ENCODE peak calls at places on chromosomes 11 and 22, in seven cellular contexts. F, T, Y, B, P, X and A are unnamed samples.

GRCh38 chr11:65118097-65118837 is 766 bp upstream of the ZNHIT2 start:
- DNase-seq in Y (no peak), X (no peak), T (no peak), B (no peak), F (no peak), P (no peak), A (no peak)

GRCh38 chr11:10197091-10197490 is 96.9 kb downstream of the SBF2 start:
- DNase-seq in F (no peak), B (no peak), P (peak), Y (peak), X (peak), T (peak), A (no peak)

GRCh38 chr22:44658371-44658953 is 43.5 kb upstream of the PRR5 start:
- DNase-seq in F (no peak), X (peak), Y (peak), T (peak), B (no peak), P (peak), A (peak)

GRCh38 chr11:128901655-128902514 is 10.7 kb downstream of the KCNJ5 start:
- DNase-seq in X (no peak), T (no peak), Y (no peak), P (no peak), F (no peak), B (no peak), A (peak)

GRCh38 chr11:9025101-9025850 is 21.5 kb upstream of the NRIP3 start:
- DNase-seq in P (no peak), Y (no peak), X (no peak), B (no peak), T (no peak), F (no peak), A (no peak)

GRCh38 chr11:44611687-44612437 is 46.4 kb downstream of the CD82 start:
- DNase-seq in T (no peak), Y (no peak), P (no peak), B (peak), F (no peak), X (no peak), A (no peak)

GRCh38 chr11:1667906-1668305 is 29.1 kb upstream of the KRTAP5-6 start:
- DNase-seq in P (no peak), X (no peak), Y (no peak), B (peak), F (no peak), T (no peak), A (no peak)

GRCh38 chr22:22460635-22461034 is 47.9 kb downstream of the ZNF280B start:
- DNase-seq in T (no peak), B (no peak), Y (no peak), F (no peak), X (peak), P (peak), A (peak)

GRCh38 chr22:24333301-24333700 is 62.7 kb downstream of the SPECC1L start:
- DNase-seq in B (no peak), P (peak), X (peak), T (peak), Y (no peak), F (no peak), A (peak)

GRCh38 chr11:103322861-103323260 is 213.6 kb downstream of the DYNC2H1 start:
- DNase-seq in F (no peak), T (no peak), P (no peak), X (peak), Y (peak), B (no peak), A (peak)

GRCh38 chr11:10793470-10794255 is 15.1 kb downstream of the EIF4G2 start:
- DNase-seq in P (no peak), X (no peak), Y (no peak), T (no peak), B (no peak), F (no peak), A (no peak)

GRCh38 chr11:111851636-111852035 is 19.7 kb downstream of the ALG9 start:
- DNase-seq in Y (peak), X (peak), B (no peak), T (peak), F (no peak), P (peak), A (peak)

GRCh38 chr22:46352276-46352675 is 16.8 kb downstream of the TRMU start:
- DNase-seq in X (no peak), T (no peak), P (no peak), B (no peak), F (no peak), Y (no peak), A (no peak)

GRCh38 chr22:50599816-50600454 is 658 bp upstream of the MAPK8IP2 start:
- DNase-seq in B (peak), T (no peak), Y (peak), X (no peak), F (no peak), P (peak), A (peak)

GRCh38 chr11:9139628-9140357 is 48.4 kb upstream of the SCUBE2 start:
- DNase-seq in X (no peak), T (no peak), B (no peak), P (no peak), Y (no peak), F (no peak), A (no peak)

GRCh38 chr11:58006940-58007339 is 16.7 kb upstream of the OR9Q1 start:
- DNase-seq in F (no peak), Y (peak), P (peak), X (peak), T (peak), B (no peak), A (peak)

GRCh38 chr11:105718641-105719040 is 108.8 kb downstream of the GRIA4 start:
- DNase-seq in B (no peak), X (no peak), Y (no peak), T (no peak), F (no peak), P (no peak), A (peak)

GRCh38 chr11:114317738-114318137 is 21.5 kb downstream of the NNMT start:
- DNase-seq in X (peak), T (peak), P (peak), Y (peak), F (no peak), B (peak), A (peak)

GRCh38 chr11:16097543-16097942 is 258.8 kb downstream of the SOX6 start:
- DNase-seq in B (no peak), P (no peak), Y (no peak), F (no peak), X (no peak), T (no peak), A (no peak)

GRCh38 chr11:74370122-74370521 is 28.1 kb downstream of the PGM2L1 start:
- DNase-seq in P (peak), F (no peak), T (no peak), B (no peak), Y (peak), X (no peak), A (no peak)

GRCh38 chr11:115527534-115528125 is 23.4 kb upstream of the CADM1 start:
- DNase-seq in Y (no peak), P (no peak), B (no peak), T (no peak), X (no peak), F (no peak), A (no peak)

GRCh38 chr22:48340191-48340590 is 1487.5 kb downstream of the BRD1 start:
- DNase-seq in Y (no peak), F (no peak), T (no peak), P (no peak), B (no peak), X (no peak), A (no peak)

GRCh38 chr22:27240298-27240885 is 561.2 kb downstream of the MN1 start:
- DNase-seq in F (no peak), B (no peak), T (peak), Y (no peak), X (no peak), P (no peak), A (no peak)

GRCh38 chr11:45834298-45834756 is 12.9 kb upstream of the CRY2 start:
- DNase-seq in P (no peak), X (no peak), Y (no peak), F (no peak), T (no peak), B (no peak), A (no peak)

GRCh38 chr22:35539487-35539886 is 1.1 kb upstream of the RASD2 start:
- DNase-seq in F (no peak), X (no peak), P (no peak), B (no peak), Y (no peak), T (no peak), A (no peak)

GRCh38 chr22:45772726-45773125 is 101.1 kb downstream of the ATXN10 start:
- DNase-seq in P (no peak), Y (no peak), T (no peak), B (no peak), X (no peak), F (no peak), A (no peak)

GRCh38 chr11:122978303-122978620 is 3.4 kb downstream of the BSX start:
- DNase-seq in B (no peak), F (no peak), T (no peak), Y (no peak), P (no peak), X (no peak), A (no peak)

GRCh38 chr11:122977455-122978302 is 4.0 kb downstream of the BSX start:
- DNase-seq in F (no peak), P (no peak), X (no peak), T (no peak), Y (no peak), B (no peak), A (no peak)

GRCh38 chr11:122976734-122977454 is 4.7 kb downstream of the BSX start:
- DNase-seq in X (no peak), T (no peak), B (no peak), P (no peak), F (no peak), Y (no peak), A (no peak)

GRCh38 chr11:122979103-122979814 is 2.4 kb downstream of the BSX start:
- DNase-seq in Y (no peak), T (no peak), F (no peak), P (no peak), X (no peak), B (no peak), A (no peak)

DNA sequence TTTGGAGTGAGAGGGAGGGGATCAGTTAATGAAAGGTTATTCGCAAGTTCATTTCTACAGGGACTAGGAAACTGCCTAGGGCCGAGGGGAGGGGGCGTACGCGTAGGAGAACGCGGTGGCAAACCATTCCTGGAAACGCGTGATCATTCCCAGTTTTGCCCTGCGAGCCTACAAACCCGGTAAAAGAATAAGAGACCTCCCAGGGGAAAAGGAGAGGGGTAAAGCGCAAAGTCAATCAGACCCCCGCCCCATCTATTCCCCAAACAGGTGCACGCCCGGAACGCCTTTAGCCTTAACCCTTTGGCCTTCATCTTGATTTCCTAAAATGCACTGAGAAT is 5.3 kb downstream of the BSX start:
- DNase-seq in P (no peak), Y (no peak), F (no peak), X (no peak), B (no peak), T (no peak), A (no peak)
- H3K4me3 ChIP-seq in P (no peak), Y (no peak), F (no peak), X (no peak), B (no peak), T (no peak), A (no peak)

GRCh38 chr11:100821198-100821597 is 134.1 kb downstream of the ARHGAP42 start:
- DNase-seq in X (no peak), T (no peak), Y (no peak), B (no peak), P (peak), F (no peak), A (no peak)
- TF ChIP-seq CTCF in X (no peak), T (no peak), Y (no peak), B (no peak), P (no peak), F (no peak), A (no peak)

GRCh38 chr11:62664405-62665074 is 470 bp downstream of the C11orf98 start:
- DNase-seq in X (peak), B (no peak), Y (peak), F (no peak), T (peak), P (peak), A (peak)
- H3K4me3 ChIP-seq in X (peak), B (peak), Y (peak), F (peak), T (peak), P (peak), A (peak)

GRCh38 chr22:19910180-19910744 is 31.3 kb upstream of the COMT start:
- DNase-seq in Y (no peak), T (no peak), X (no peak), P (no peak), F (no peak), B (no peak), A (no peak)
- TF ChIP-seq CTCF in Y (no peak), T (no peak), X (no peak), P (no peak), F (no peak), B (no peak), A (no peak)

GRCh38 chr11:94766656-94767291 is 1.4 kb upstream of the AMOTL1 start:
- DNase-seq in P (no peak), T (no peak), F (no peak), B (no peak), Y (peak), X (no peak), A (no peak)

GRCh38 chr11:94767292-94767690 is 865 bp upstream of the AMOTL1 start:
- DNase-seq in Y (no peak), P (no peak), F (no peak), B (no peak), T (no peak), X (no peak), A (no peak)

GRCh38 chr11:94769897-94770296 is 1.7 kb downstream of the AMOTL1 start:
- DNase-seq in Y (peak), P (no peak), B (no peak), F (no peak), T (no peak), X (no peak), A (no peak)

GRCh38 chr11:94768602-94769511 is 701 bp downstream of the AMOTL1 start:
- DNase-seq in X (no peak), B (peak), Y (peak), T (peak), P (no peak), F (no peak), A (peak)

GRCh38 chr11:94767701-94768601 is at the start of gene AMOTL1:
- DNase-seq in P (peak), F (no peak), T (peak), X (peak), Y (peak), B (peak), A (peak)
- H3K4me3 ChIP-seq in P (peak), F (peak), T (peak), X (peak), Y (peak), B (peak), A (peak)

DNA sequence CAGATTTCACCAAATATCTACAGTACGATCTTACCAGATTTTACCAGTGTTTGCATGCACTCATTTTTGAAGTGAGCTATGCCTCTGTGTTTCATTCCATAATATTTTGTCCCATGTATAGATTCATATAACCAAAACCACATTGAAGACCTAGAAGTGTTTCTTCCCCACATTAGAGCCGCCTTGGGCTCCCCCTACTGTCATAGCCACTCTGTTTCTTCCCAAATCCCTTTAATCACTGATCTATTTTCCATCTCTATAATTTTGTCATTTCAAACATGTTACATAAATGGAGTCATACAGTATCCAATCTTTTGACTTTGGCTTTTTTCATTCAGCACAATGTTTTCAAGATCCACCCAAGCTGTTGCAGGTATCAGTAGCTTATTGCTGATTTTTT is 12.7 kb downstream of the MRGPRX3 start:
- DNase-seq in T (no peak), B (no peak), F (peak), Y (peak), X (peak), P (peak), A (peak)
- TF ChIP-seq CTCF in T (no peak), B (no peak), F (peak), Y (peak), X (peak), P (peak), A (peak)

DNA sequence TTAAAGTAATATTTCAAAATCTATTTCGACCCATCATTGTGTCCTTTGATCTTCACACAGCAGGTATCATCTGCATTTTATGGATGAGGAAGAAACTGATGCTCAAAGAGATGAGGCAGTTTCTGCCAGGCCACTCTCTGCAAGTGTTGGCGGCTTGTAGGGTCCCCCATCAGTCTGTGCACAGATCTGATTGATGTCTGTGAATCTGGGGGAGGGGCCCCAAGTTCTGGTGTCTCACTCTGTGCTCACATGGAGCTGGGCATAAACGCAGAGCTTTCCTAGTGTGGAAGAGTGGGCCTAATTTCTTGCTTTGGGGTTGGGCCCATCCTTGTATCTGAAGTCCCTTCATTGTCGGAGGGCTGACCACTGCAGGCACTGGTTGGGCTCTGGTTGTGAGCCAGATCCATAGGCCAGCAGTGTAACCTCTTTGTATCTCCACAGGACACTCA is 1.6 kb upstream of the TRMT2A start:
- DNase-seq in B (no peak), X (no peak), P (no peak), Y (no peak), T (no peak), F (no peak), A (no peak)
- H3K4me3 ChIP-seq in B (peak), X (peak), P (peak), Y (peak), T (peak), F (peak), A (peak)

DNA sequence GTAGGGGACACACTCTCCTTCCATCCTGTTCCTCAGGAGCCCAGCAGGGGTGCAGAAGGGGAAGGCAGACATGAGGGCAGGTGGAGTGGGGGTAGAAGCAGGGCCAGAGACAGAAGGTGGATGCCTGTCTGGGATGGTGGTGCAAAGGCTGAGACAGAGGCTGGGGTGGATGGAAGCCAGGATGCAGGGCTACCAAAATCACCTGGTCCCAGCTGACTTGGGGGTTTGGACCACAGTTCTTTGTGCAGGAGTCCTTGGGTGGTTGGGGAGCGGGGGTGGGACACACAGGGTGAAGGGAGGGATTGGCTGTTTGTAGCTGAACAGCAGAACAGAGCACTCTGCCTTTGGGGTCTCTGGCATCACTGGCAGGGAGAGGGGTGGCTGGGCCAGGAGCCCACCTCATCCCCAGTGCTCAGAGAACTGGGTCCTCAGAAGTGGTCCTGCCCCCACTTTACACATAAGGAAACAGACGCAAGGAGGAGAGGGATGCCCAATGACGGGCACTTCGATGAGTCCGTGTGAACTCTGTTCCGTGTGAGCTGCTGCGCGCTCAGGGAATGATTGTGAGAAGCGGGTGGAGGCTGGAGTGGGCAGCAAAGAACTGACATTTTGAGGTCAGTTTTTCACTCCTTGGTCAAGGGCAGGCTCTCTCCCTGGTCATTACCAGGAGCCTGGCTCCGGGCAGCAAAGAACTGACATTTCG is 1.8 kb downstream of the TAGLN start:
- DNase-seq in T (peak), P (peak), B (no peak), Y (no peak), F (no peak), X (peak), A (no peak)
- TF ChIP-seq CTCF in T (no peak), P (no peak), B (no peak), Y (no peak), F (no peak), X (no peak), A (no peak)

DNA sequence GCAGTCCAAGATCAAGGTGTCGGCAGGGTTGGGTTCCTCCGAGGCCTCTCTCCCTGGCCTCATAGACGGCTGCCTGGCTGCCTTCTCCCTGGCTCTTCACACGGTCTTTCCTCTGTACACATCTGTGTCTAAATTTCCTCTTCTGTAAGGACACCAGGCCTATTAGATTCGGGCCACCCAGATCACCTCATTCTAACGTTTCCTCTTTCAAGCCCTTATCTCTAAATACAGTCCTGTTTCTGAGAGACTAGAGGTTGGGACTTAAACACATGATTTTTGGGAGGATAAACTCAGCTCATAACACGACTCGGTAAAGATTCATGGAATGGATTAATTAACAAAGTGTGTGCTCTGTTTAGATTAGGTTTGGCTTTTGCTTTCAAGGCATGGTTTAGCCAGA is 136.0 kb upstream of the SORL1-AS1 start:
- DNase-seq in F (no peak), B (no peak), P (no peak), T (no peak), X (no peak), Y (no peak), A (no peak)
- H3K4me3 ChIP-seq in F (no peak), B (no peak), P (no peak), T (no peak), X (no peak), Y (no peak), A (no peak)